ENCODE peak calls at places on chromosomes 11 and 22, in four cellular contexts. One of them, this sample, is unnamed.

GRCh38 chr11:11568651-11569229 is 53.1 kb downstream of the GALNT18 start:
- DNase-seq in cardiac muscle cell: no peak
- DNase-seq in epithelial cell of esophagus: peak; percentile 90
- DNase-seq in K562: no peak
- DNase-seq in this sample: no peak

GRCh38 chr22:41976961-41977566 is 7.8 kb downstream of the SEPTIN3 start:
- DNase-seq in cardiac muscle cell: no peak
- DNase-seq in K562: no peak
- DNase-seq in epithelial cell of esophagus: no peak
- DNase-seq in this sample: no peak

GRCh38 chr11:36566407-36567053 is 1.3 kb upstream of the RAG1 start:
- DNase-seq in epithelial cell of esophagus: no peak
- DNase-seq in cardiac muscle cell: no peak
- DNase-seq in K562: no peak
- DNase-seq in this sample: no peak

GRCh38 chr11:114319716-114320328 is 23.6 kb downstream of the NNMT start:
- DNase-seq in epithelial cell of esophagus: no peak
- DNase-seq in K562: no peak
- DNase-seq in cardiac muscle cell: no peak
- DNase-seq in this sample: no peak

GRCh38 chr11:114399490-114399889 is 821 bp downstream of the C11orf71 start:
- DNase-seq in K562: no peak
- DNase-seq in cardiac muscle cell: peak; percentile 20
- DNase-seq in epithelial cell of esophagus: no peak
- DNase-seq in this sample: no peak

GRCh38 chr22:39431821-39432251 is 25.0 kb upstream of the MGAT3 start:
- DNase-seq in cardiac muscle cell: no peak
- DNase-seq in K562: no peak
- DNase-seq in epithelial cell of esophagus: no peak
- DNase-seq in this sample: no peak

GRCh38 chr11:123072762-123073161 is 10.8 kb upstream of the HSPA8 start:
- DNase-seq in cardiac muscle cell: no peak
- DNase-seq in epithelial cell of esophagus: no peak
- DNase-seq in K562: no peak
- DNase-seq in this sample: no peak

GRCh38 chr11:74004046-74004693 is 4.7 kb downstream of the UCP3 start:
- DNase-seq in K562: no peak
- DNase-seq in epithelial cell of esophagus: no peak
- DNase-seq in cardiac muscle cell: no peak
- DNase-seq in this sample: no peak

GRCh38 chr11:15565846-15566245 is 451.1 kb downstream of the INSC start:
- DNase-seq in epithelial cell of esophagus: no peak
- DNase-seq in cardiac muscle cell: no peak
- DNase-seq in K562: no peak
- DNase-seq in this sample: no peak

GRCh38 chr11:27211370-27212127 is 151.5 kb downstream of the CCDC34 start:
- DNase-seq in K562: peak; percentile 38
- DNase-seq in epithelial cell of esophagus: no peak
- DNase-seq in cardiac muscle cell: no peak
- DNase-seq in this sample: no peak

GRCh38 chr11:101446238-101446637 is 137.6 kb downstream of the TRPC6 start:
- DNase-seq in K562: no peak
- DNase-seq in cardiac muscle cell: no peak
- DNase-seq in epithelial cell of esophagus: peak; percentile 28
- DNase-seq in this sample: no peak

GRCh38 chr11:46106530-46107407 is 14.5 kb downstream of the PHF21A start:
- DNase-seq in K562: no peak
- DNase-seq in cardiac muscle cell: peak; percentile 44
- DNase-seq in epithelial cell of esophagus: no peak
- DNase-seq in this sample: no peak

GRCh38 chr11:75200051-75200450 is 40.5 kb upstream of the TPBGL start:
- DNase-seq in cardiac muscle cell: no peak
- DNase-seq in K562: no peak
- DNase-seq in epithelial cell of esophagus: no peak
- DNase-seq in this sample: no peak

GRCh38 chr11:110463153-110463552 is 33.4 kb downstream of the FDX1 start:
- DNase-seq in K562: no peak
- DNase-seq in epithelial cell of esophagus: peak; percentile 60
- DNase-seq in cardiac muscle cell: peak; percentile 65
- DNase-seq in this sample: peak; percentile 64

GRCh38 chr22:43554259-43554636 is 142.4 kb downstream of the MPPED1 start:
- DNase-seq in epithelial cell of esophagus: no peak
- DNase-seq in cardiac muscle cell: no peak
- DNase-seq in K562: no peak
- DNase-seq in this sample: no peak

GRCh38 chr11:117523680-117524079 is 196.0 kb downstream of the CEP164 start:
- DNase-seq in cardiac muscle cell: no peak
- DNase-seq in K562: no peak
- DNase-seq in epithelial cell of esophagus: peak; percentile 15
- DNase-seq in this sample: no peak

GRCh38 chr11:24496728-24497396 is at the start of gene LUZP2:
- DNase-seq in K562: no peak
- DNase-seq in epithelial cell of esophagus: peak; percentile 50
- DNase-seq in cardiac muscle cell: peak; percentile 76
- DNase-seq in this sample: peak; percentile 45

GRCh38 chr11:32172771-32173170 is 81.9 kb downstream of the RCN1 start:
- DNase-seq in cardiac muscle cell: peak; percentile 28
- DNase-seq in K562: no peak
- DNase-seq in epithelial cell of esophagus: peak; percentile 24
- DNase-seq in this sample: no peak

GRCh38 chr11:124884869-124885479 is 12.7 kb downstream of the ROBO4 start:
- DNase-seq in epithelial cell of esophagus: no peak
- DNase-seq in K562: no peak
- DNase-seq in cardiac muscle cell: no peak
- DNase-seq in this sample: no peak

GRCh38 chr22:25388866-25389540 is 169.6 kb downstream of the CRYBB2 start:
- DNase-seq in cardiac muscle cell: no peak
- DNase-seq in epithelial cell of esophagus: no peak
- DNase-seq in K562: no peak
- DNase-seq in this sample: no peak

GRCh38 chr11:132158091-132158490 is 787.7 kb downstream of the NTM start:
- DNase-seq in cardiac muscle cell: peak; percentile 4
- DNase-seq in epithelial cell of esophagus: peak; percentile 73
- DNase-seq in K562: no peak
- DNase-seq in this sample: peak; percentile 28

GRCh38 chr22:36328635-36329216 is 59.0 kb downstream of the MYH9 start:
- DNase-seq in epithelial cell of esophagus: peak; percentile 91
- DNase-seq in cardiac muscle cell: peak; percentile 36
- DNase-seq in K562: peak; percentile 32
- DNase-seq in this sample: no peak

GRCh38 chr11:17743026-17743807 is 8.6 kb downstream of the KCNC1 start:
- DNase-seq in K562: no peak
- DNase-seq in epithelial cell of esophagus: no peak
- DNase-seq in cardiac muscle cell: no peak
- DNase-seq in this sample: no peak

GRCh38 chr11:110053848-110054414 is 39.3 kb upstream of the ZC3H12C start:
- DNase-seq in epithelial cell of esophagus: no peak
- DNase-seq in cardiac muscle cell: no peak
- DNase-seq in K562: no peak
- DNase-seq in this sample: no peak

DNA sequence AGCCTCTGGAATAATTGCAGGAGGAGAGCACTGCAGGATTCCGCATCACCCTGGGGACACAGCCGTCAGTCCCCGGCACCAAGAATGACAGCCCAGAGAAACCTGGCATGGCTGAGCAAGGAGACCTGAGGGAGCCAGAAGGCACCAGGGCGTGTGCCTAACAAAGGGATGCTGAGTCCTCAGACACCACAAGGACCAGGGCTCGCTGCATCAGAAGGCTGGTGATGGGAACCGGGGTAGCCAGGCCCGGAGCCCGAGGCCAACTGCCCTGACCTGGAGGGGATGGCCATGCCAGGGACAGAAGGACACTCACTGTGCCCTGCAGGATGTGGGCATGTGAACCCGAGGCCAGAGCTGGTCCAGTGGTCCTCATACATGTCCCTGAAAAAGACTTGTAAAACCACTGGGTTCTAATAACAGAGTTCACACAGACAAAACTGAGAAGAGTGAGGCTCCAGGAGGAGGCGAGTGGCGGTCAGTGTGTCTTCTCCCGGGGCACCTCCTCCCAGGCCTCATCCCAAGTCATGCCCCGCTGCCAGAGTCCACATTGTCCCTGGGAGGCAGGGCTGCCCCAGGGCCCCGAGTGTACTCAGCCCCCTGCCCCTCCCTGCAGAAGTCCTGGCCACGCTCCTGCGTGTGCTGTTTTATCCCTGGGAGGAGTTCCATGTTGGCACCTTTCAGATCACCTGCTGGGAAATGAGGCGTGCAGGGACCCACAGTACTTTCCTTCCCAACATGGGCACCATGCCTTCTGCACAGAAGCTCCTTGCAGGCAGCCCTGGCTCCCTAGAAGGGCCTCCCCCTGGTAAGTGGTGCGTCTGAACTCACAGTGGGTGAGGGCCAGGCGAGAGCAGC is 42.5 kb downstream of the TBX1 start:
- DNase-seq in epithelial cell of esophagus: no peak
- DNase-seq in K562: no peak
- DNase-seq in cardiac muscle cell: no peak
- DNase-seq in this sample: no peak
- TF ChIP-seq CTCF in epithelial cell of esophagus: no peak
- TF ChIP-seq CTCF in K562: no peak
- TF ChIP-seq CTCF in cardiac muscle cell: no peak
- TF ChIP-seq CTCF in this sample: no peak

DNA sequence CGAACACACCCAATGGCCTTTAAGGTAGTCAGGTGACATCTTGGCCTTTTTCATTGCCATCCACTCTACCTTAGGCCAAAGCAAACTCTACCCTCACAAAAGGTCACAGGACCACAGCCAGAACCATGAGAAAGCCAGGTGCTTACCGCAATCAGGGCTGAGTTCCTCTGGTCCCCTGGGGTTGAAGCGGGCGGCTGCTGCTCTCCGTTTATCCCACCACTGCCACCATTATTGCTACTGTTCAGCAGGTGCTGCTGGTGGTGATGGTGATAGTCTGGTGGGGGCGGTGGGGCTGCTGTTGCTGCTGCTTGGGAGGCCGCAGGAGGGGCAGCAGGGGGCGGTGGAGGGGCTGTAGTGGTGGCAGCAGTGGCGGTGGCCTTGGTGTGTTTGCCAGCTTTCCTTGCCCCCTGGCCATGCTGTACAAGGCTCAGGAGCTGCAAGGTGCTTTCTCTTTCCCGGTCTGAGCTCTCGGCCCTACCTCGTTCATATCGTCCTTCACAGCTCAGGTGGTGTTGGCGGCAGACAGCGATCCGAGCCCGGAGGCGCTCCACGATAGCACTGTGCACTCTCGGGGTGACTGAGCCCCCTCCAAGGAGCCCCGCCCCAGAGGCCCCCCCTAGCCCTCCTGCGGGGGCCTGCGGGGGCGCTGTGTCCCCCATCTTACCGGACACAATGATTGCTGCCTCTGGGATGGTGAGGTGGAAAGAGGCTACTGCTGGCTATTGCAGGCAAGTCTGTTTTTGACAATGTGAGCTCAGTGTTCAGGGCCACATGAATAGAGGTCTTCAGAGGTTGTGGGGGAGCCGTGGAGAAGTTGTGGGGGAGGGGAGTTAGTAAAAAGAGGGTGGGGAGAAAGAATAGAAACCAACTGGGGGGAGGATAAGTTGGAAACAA is 1.5 kb downstream of the MAML2 start:
- DNase-seq in cardiac muscle cell: no peak
- DNase-seq in K562: peak; percentile 73
- DNase-seq in epithelial cell of esophagus: peak; percentile 39
- DNase-seq in this sample: peak; percentile 14
- TF ChIP-seq CTCF in cardiac muscle cell: peak; percentile 51
- TF ChIP-seq CTCF in K562: peak; percentile 98
- TF ChIP-seq CTCF in epithelial cell of esophagus: peak; percentile 27
- TF ChIP-seq CTCF in this sample: no peak

GRCh38 chr22:21948824-21949568 is 3.7 kb downstream of the PPM1F start:
- DNase-seq in epithelial cell of esophagus: no peak
- DNase-seq in cardiac muscle cell: no peak
- DNase-seq in K562: no peak
- DNase-seq in this sample: peak; percentile 50
- TF ChIP-seq CTCF in epithelial cell of esophagus: no peak
- TF ChIP-seq CTCF in cardiac muscle cell: no peak
- TF ChIP-seq CTCF in K562: no peak
- TF ChIP-seq CTCF in this sample: no peak

DNA sequence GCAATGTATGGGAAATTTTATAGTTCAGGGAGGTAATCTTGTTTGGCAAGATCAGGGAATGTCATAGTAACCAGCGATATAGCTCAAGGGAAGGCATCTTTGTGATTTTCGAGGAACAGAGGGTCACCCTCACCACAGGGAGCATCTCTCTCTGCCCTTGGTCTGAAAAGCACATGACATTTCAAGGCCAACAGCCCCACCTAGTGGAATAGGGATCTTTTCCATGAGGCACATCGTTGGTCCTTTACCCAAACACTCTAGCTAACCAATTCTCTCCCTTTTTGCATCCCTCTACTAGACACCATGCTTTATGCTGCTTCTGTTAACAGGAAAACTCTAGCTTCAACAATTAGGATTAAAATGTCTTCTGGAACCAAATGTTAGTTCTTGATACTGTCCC is 179.0 kb downstream of the GRM5 start:
- DNase-seq in epithelial cell of esophagus: peak; percentile 60
- DNase-seq in K562: peak; percentile 6
- DNase-seq in cardiac muscle cell: peak; percentile 1
- DNase-seq in this sample: peak; percentile 24
- TF ChIP-seq CTCF in epithelial cell of esophagus: peak; percentile 26
- TF ChIP-seq CTCF in K562: peak; percentile 8
- TF ChIP-seq CTCF in cardiac muscle cell: peak; percentile 36
- TF ChIP-seq CTCF in this sample: peak; percentile 31

GRCh38 chr11:34359548-34359891 is 1.7 kb upstream of the ABTB2 start:
- DNase-seq in cardiac muscle cell: no peak
- DNase-seq in K562: peak; percentile 37
- DNase-seq in epithelial cell of esophagus: no peak
- DNase-seq in this sample: no peak
- TF ChIP-seq CTCF in cardiac muscle cell: no peak
- TF ChIP-seq CTCF in K562: no peak
- TF ChIP-seq CTCF in epithelial cell of esophagus: no peak
- TF ChIP-seq CTCF in this sample: peak; percentile 82

GRCh38 chr11:71238285-71238875 is 14.0 kb downstream of the SHANK2 start:
- DNase-seq in epithelial cell of esophagus: no peak
- DNase-seq in cardiac muscle cell: no peak
- DNase-seq in K562: no peak
- DNase-seq in this sample: no peak
- TF ChIP-seq CTCF in epithelial cell of esophagus: no peak
- TF ChIP-seq CTCF in cardiac muscle cell: no peak
- TF ChIP-seq CTCF in K562: no peak
- TF ChIP-seq CTCF in this sample: no peak

GRCh38 chr11:894575-895201 is 15.9 kb downstream of the CHID1 start:
- DNase-seq in epithelial cell of esophagus: no peak
- DNase-seq in cardiac muscle cell: no peak
- DNase-seq in K562: no peak
- DNase-seq in this sample: no peak
- TF ChIP-seq CTCF in epithelial cell of esophagus: no peak
- TF ChIP-seq CTCF in cardiac muscle cell: no peak
- TF ChIP-seq CTCF in K562: peak; percentile 30
- TF ChIP-seq CTCF in this sample: no peak

GRCh38 chr22:45192701-45193187 is 29.0 kb downstream of the NUP50 start:
- DNase-seq in epithelial cell of esophagus: no peak
- DNase-seq in K562: peak; percentile 42
- DNase-seq in cardiac muscle cell: peak; percentile 47
- DNase-seq in this sample: no peak
- TF ChIP-seq CTCF in epithelial cell of esophagus: no peak
- TF ChIP-seq CTCF in K562: peak; percentile 43
- TF ChIP-seq CTCF in cardiac muscle cell: no peak
- TF ChIP-seq CTCF in this sample: no peak

GRCh38 chr22:37726240-37726887 is 29.5 kb downstream of the TRIOBP start:
- DNase-seq in K562: no peak
- DNase-seq in cardiac muscle cell: no peak
- DNase-seq in epithelial cell of esophagus: peak; percentile 34
- DNase-seq in this sample: no peak
- TF ChIP-seq CTCF in K562: no peak
- TF ChIP-seq CTCF in cardiac muscle cell: peak; percentile 34
- TF ChIP-seq CTCF in epithelial cell of esophagus: no peak
- TF ChIP-seq CTCF in this sample: no peak

This sample was measured in endothelial cell.